ENCODE peak calls at places on chromosomes 12 and 14, in five cellular contexts. One of them, this sample, is unnamed.

GRCh38 chr12:10960260-10960659 is 21.2 kb upstream of the TAS2R14 start:
- DNase-seq in dorsolateral prefrontal cortex: no peak
- DNase-seq in GM12878: no peak
- DNase-seq in testis: no peak
- DNase-seq in RWPE1: no peak
- DNase-seq in this sample: no peak

GRCh38 chr14:100810861-100811461 is 15.0 kb upstream of the MEG3 start:
- DNase-seq in dorsolateral prefrontal cortex: no peak
- DNase-seq in GM12878: no peak
- DNase-seq in testis: no peak
- DNase-seq in RWPE1: no peak
- DNase-seq in this sample: no peak

GRCh38 chr14:23421594-23421993 is 13.5 kb upstream of the MYH6 start:
- DNase-seq in dorsolateral prefrontal cortex: no peak
- DNase-seq in GM12878: no peak
- DNase-seq in testis: no peak
- DNase-seq in RWPE1: no peak
- DNase-seq in this sample: no peak

GRCh38 chr12:46553266-46553665 is 180.7 kb upstream of the SLC38A2 start:
- DNase-seq in dorsolateral prefrontal cortex: no peak
- DNase-seq in GM12878: no peak
- DNase-seq in testis: no peak
- DNase-seq in RWPE1: no peak
- DNase-seq in this sample: no peak

GRCh38 chr12:56839489-56840442 is 76.6 kb downstream of the HSD17B6 start:
- DNase-seq in dorsolateral prefrontal cortex: no peak
- DNase-seq in GM12878: peak
- DNase-seq in testis: peak
- DNase-seq in RWPE1: peak
- DNase-seq in this sample: peak

GRCh38 chr14:104603623-104604401 is 760 bp downstream of the TMEM179 start:
- DNase-seq in dorsolateral prefrontal cortex: peak
- DNase-seq in GM12878: no peak
- DNase-seq in testis: no peak
- DNase-seq in RWPE1: no peak
- DNase-seq in this sample: no peak

GRCh38 chr12:113903381-113903863 is 62.7 kb downstream of the RBM19 start:
- DNase-seq in dorsolateral prefrontal cortex: no peak
- DNase-seq in GM12878: peak
- DNase-seq in testis: no peak
- DNase-seq in RWPE1: no peak
- DNase-seq in this sample: no peak

GRCh38 chr12:1841606-1842182 is 21.3 kb downstream of the LRTM2 start:
- DNase-seq in dorsolateral prefrontal cortex: no peak
- DNase-seq in GM12878: no peak
- DNase-seq in testis: no peak
- DNase-seq in RWPE1: no peak
- DNase-seq in this sample: no peak

GRCh38 chr14:34619399-34619920 is 10.5 kb downstream of the SNX6 start:
- DNase-seq in dorsolateral prefrontal cortex: no peak
- DNase-seq in GM12878: no peak
- DNase-seq in testis: no peak
- DNase-seq in RWPE1: no peak
- DNase-seq in this sample: no peak

GRCh38 chr12:53428741-53429140 is 5.1 kb downstream of the AMHR2 start:
- DNase-seq in dorsolateral prefrontal cortex: no peak
- DNase-seq in GM12878: no peak
- DNase-seq in testis: no peak
- DNase-seq in RWPE1: no peak
- DNase-seq in this sample: no peak

GRCh38 chr12:39831587-39832315 is 212.1 kb upstream of the ABCD2 start:
- DNase-seq in dorsolateral prefrontal cortex: no peak
- DNase-seq in GM12878: no peak
- DNase-seq in testis: no peak
- DNase-seq in RWPE1: no peak
- DNase-seq in this sample: no peak

GRCh38 chr12:82817368-82817767 is 130.7 kb downstream of the TMTC2 start:
- DNase-seq in dorsolateral prefrontal cortex: no peak
- DNase-seq in GM12878: no peak
- DNase-seq in testis: no peak
- DNase-seq in RWPE1: no peak
- DNase-seq in this sample: no peak

GRCh38 chr12:9347328-9348127 is 139.3 kb upstream of the PZP start:
- DNase-seq in dorsolateral prefrontal cortex: no peak
- DNase-seq in GM12878: no peak
- DNase-seq in testis: no peak
- DNase-seq in RWPE1: peak
- DNase-seq in this sample: no peak

GRCh38 chr12:132300789-132301722 is 28.3 kb downstream of the GALNT9 start:
- DNase-seq in dorsolateral prefrontal cortex: peak
- DNase-seq in GM12878: no peak
- DNase-seq in testis: no peak
- DNase-seq in RWPE1: no peak
- DNase-seq in this sample: no peak

GRCh38 chr14:74478996-74479635 is 14.0 kb downstream of the NPC2 start:
- DNase-seq in dorsolateral prefrontal cortex: no peak
- DNase-seq in GM12878: no peak
- DNase-seq in testis: no peak
- DNase-seq in RWPE1: no peak
- DNase-seq in this sample: no peak

GRCh38 chr12:88985011-88985410 is 367.3 kb downstream of the DUSP6 start:
- DNase-seq in dorsolateral prefrontal cortex: no peak
- DNase-seq in GM12878: no peak
- DNase-seq in testis: no peak
- DNase-seq in RWPE1: no peak
- DNase-seq in this sample: no peak

GRCh38 chr14:25108959-25109358 is 59.0 kb upstream of the STXBP6 start:
- DNase-seq in dorsolateral prefrontal cortex: no peak
- DNase-seq in GM12878: no peak
- DNase-seq in testis: peak
- DNase-seq in RWPE1: no peak
- DNase-seq in this sample: no peak

GRCh38 chr12:132572801-132573760 is 37.3 kb downstream of the LRCOL1 start:
- DNase-seq in dorsolateral prefrontal cortex: no peak
- DNase-seq in GM12878: no peak
- DNase-seq in testis: peak
- DNase-seq in RWPE1: no peak
- DNase-seq in this sample: no peak

GRCh38 chr12:56206373-56207166 is 15.2 kb downstream of the RNF41 start:
- DNase-seq in dorsolateral prefrontal cortex: no peak
- DNase-seq in GM12878: no peak
- DNase-seq in testis: peak
- DNase-seq in RWPE1: peak
- DNase-seq in this sample: no peak

GRCh38 chr12:62260733-62261683 is 804 bp downstream of the USP15 start:
- DNase-seq in dorsolateral prefrontal cortex: peak
- DNase-seq in GM12878: peak
- DNase-seq in testis: peak
- DNase-seq in RWPE1: peak
- DNase-seq in this sample: peak

GRCh38 chr12:66044731-66045130 is 85.8 kb downstream of the LLPH start:
- DNase-seq in dorsolateral prefrontal cortex: no peak
- DNase-seq in GM12878: no peak
- DNase-seq in testis: no peak
- DNase-seq in RWPE1: peak
- DNase-seq in this sample: no peak

GRCh38 chr12:7667025-7667575 is 1.4 kb upstream of the APOBEC1 start:
- DNase-seq in dorsolateral prefrontal cortex: no peak
- DNase-seq in GM12878: no peak
- DNase-seq in testis: no peak
- DNase-seq in RWPE1: peak
- DNase-seq in this sample: no peak

GRCh38 chr14:52703225-52703624 is 3.8 kb upstream of the PSMC6 start:
- DNase-seq in dorsolateral prefrontal cortex: no peak
- DNase-seq in GM12878: no peak
- DNase-seq in testis: no peak
- DNase-seq in RWPE1: peak
- DNase-seq in this sample: no peak

GRCh38 chr14:61524211-61524806 is 171.0 kb upstream of the HIF1A start:
- DNase-seq in dorsolateral prefrontal cortex: no peak
- DNase-seq in GM12878: no peak
- DNase-seq in testis: no peak
- DNase-seq in RWPE1: no peak
- DNase-seq in this sample: no peak

GRCh38 chr12:6943387-6943718 is 263 bp upstream of the RNU7-1 start:
- DNase-seq in dorsolateral prefrontal cortex: peak
- DNase-seq in GM12878: no peak
- DNase-seq in testis: peak
- DNase-seq in RWPE1: peak
- DNase-seq in this sample: peak

GRCh38 chr12:124709722-124710656 is 142.6 kb upstream of the NCOR2 start:
- DNase-seq in dorsolateral prefrontal cortex: no peak
- DNase-seq in GM12878: no peak
- DNase-seq in testis: no peak
- DNase-seq in RWPE1: no peak
- DNase-seq in this sample: no peak

GRCh38 chr14:65156568-65157366 is 54.5 kb upstream of the MAX start:
- DNase-seq in dorsolateral prefrontal cortex: no peak
- DNase-seq in GM12878: peak
- DNase-seq in testis: peak
- DNase-seq in RWPE1: no peak
- DNase-seq in this sample: no peak

GRCh38 chr12:85775071-85775470 is 61.1 kb downstream of the RASSF9 start:
- DNase-seq in dorsolateral prefrontal cortex: no peak
- DNase-seq in GM12878: no peak
- DNase-seq in testis: no peak
- DNase-seq in RWPE1: no peak
- DNase-seq in this sample: no peak

GRCh38 chr12:14695685-14696084 is 714 bp downstream of the GUCY2C start:
- DNase-seq in dorsolateral prefrontal cortex: no peak
- DNase-seq in GM12878: no peak
- DNase-seq in testis: no peak
- DNase-seq in RWPE1: no peak
- DNase-seq in this sample: no peak

GRCh38 chr12:49777341-49777740 is 36.0 kb downstream of the TMBIM6 start:
- DNase-seq in dorsolateral prefrontal cortex: no peak
- DNase-seq in GM12878: no peak
- DNase-seq in testis: no peak
- DNase-seq in RWPE1: no peak
- DNase-seq in this sample: no peak

GRCh38 chr14:106802413-106803364 is 1276.3 kb downstream of the TMEM121 start:
- DNase-seq in dorsolateral prefrontal cortex: no peak
- DNase-seq in GM12878: no peak
- DNase-seq in testis: no peak
- DNase-seq in RWPE1: no peak
- DNase-seq in this sample: no peak

GRCh38 chr14:28767851-28768548 is 1.4 kb downstream of the FOXG1 start:
- DNase-seq in dorsolateral prefrontal cortex: peak
- DNase-seq in GM12878: no peak
- DNase-seq in testis: peak
- DNase-seq in RWPE1: no peak
- DNase-seq in this sample: no peak

GRCh38 chr14:68358978-68359861 is 433.6 kb downstream of the ZFP36L1 start:
- DNase-seq in dorsolateral prefrontal cortex: no peak
- DNase-seq in GM12878: no peak
- DNase-seq in testis: no peak
- DNase-seq in RWPE1: no peak
- DNase-seq in this sample: peak

GRCh38 chr12:92905811-92906554 is 23.1 kb downstream of the EEA1 start:
- DNase-seq in dorsolateral prefrontal cortex: no peak
- DNase-seq in GM12878: no peak
- DNase-seq in testis: no peak
- DNase-seq in RWPE1: no peak
- DNase-seq in this sample: no peak

GRCh38 chr14:32417956-32418552 is 89.0 kb downstream of the AKAP6 start:
- DNase-seq in dorsolateral prefrontal cortex: no peak
- DNase-seq in GM12878: no peak
- DNase-seq in testis: peak
- DNase-seq in RWPE1: peak
- DNase-seq in this sample: no peak

GRCh38 chr14:105092124-105092911 is 27.1 kb upstream of the GPR132 start:
- DNase-seq in dorsolateral prefrontal cortex: peak
- DNase-seq in GM12878: no peak
- DNase-seq in testis: no peak
- DNase-seq in RWPE1: peak
- DNase-seq in this sample: no peak

GRCh38 chr12:62631531-62632520 is 165.2 kb downstream of the MON2 start:
- DNase-seq in dorsolateral prefrontal cortex: peak
- DNase-seq in GM12878: no peak
- DNase-seq in testis: peak
- DNase-seq in RWPE1: peak
- DNase-seq in this sample: peak

GRCh38 chr12:116039081-116039480 is 238.4 kb downstream of the MED13L start:
- DNase-seq in dorsolateral prefrontal cortex: no peak
- DNase-seq in GM12878: no peak
- DNase-seq in testis: no peak
- DNase-seq in RWPE1: no peak
- DNase-seq in this sample: no peak

GRCh38 chr12:122080149-122081107 is 1.9 kb downstream of the MLXIP start:
- DNase-seq in dorsolateral prefrontal cortex: no peak
- DNase-seq in GM12878: no peak
- DNase-seq in testis: peak
- DNase-seq in RWPE1: peak
- DNase-seq in this sample: no peak

GRCh38 chr12:122081108-122081696 is 2.6 kb downstream of the MLXIP start:
- DNase-seq in dorsolateral prefrontal cortex: no peak
- DNase-seq in GM12878: no peak
- DNase-seq in testis: no peak
- DNase-seq in RWPE1: peak
- DNase-seq in this sample: no peak

GRCh38 chr12:122078141-122079037 is at the start of gene MLXIP:
- DNase-seq in dorsolateral prefrontal cortex: peak
- DNase-seq in GM12878: no peak
- DNase-seq in testis: peak
- DNase-seq in RWPE1: peak
- DNase-seq in this sample: peak

GRCh38 chr12:122079038-122079531 is 529 bp downstream of the MLXIP start:
- DNase-seq in dorsolateral prefrontal cortex: no peak
- DNase-seq in GM12878: no peak
- DNase-seq in testis: peak
- DNase-seq in RWPE1: no peak
- DNase-seq in this sample: no peak

GRCh38 chr12:122079532-122080081 is 1.1 kb downstream of the MLXIP start:
- DNase-seq in dorsolateral prefrontal cortex: no peak
- DNase-seq in GM12878: no peak
- DNase-seq in testis: no peak
- DNase-seq in RWPE1: no peak
- DNase-seq in this sample: no peak
- H3K27ac ChIP-seq in dorsolateral prefrontal cortex: peak
- H3K27ac ChIP-seq in GM12878: no peak
- H3K27ac ChIP-seq in testis: peak
- H3K27ac ChIP-seq in RWPE1: peak
- H3K27ac ChIP-seq in this sample: peak

GRCh38 chr12:123001467-123001866 is 21.0 kb downstream of the ARL6IP4 start:
- DNase-seq in dorsolateral prefrontal cortex: no peak
- DNase-seq in GM12878: no peak
- DNase-seq in testis: no peak
- DNase-seq in RWPE1: no peak
- DNase-seq in this sample: no peak
- H3K27ac ChIP-seq in dorsolateral prefrontal cortex: no peak
- H3K27ac ChIP-seq in GM12878: no peak
- H3K27ac ChIP-seq in testis: no peak
- H3K27ac ChIP-seq in RWPE1: no peak
- H3K27ac ChIP-seq in this sample: no peak

GRCh38 chr14:102408729-102409128 is 46.0 kb downstream of the TECPR2 start:
- DNase-seq in dorsolateral prefrontal cortex: no peak
- DNase-seq in GM12878: no peak
- DNase-seq in testis: no peak
- DNase-seq in RWPE1: no peak
- DNase-seq in this sample: no peak
- H3K27ac ChIP-seq in dorsolateral prefrontal cortex: peak
- H3K27ac ChIP-seq in GM12878: no peak
- H3K27ac ChIP-seq in testis: no peak
- H3K27ac ChIP-seq in RWPE1: no peak
- H3K27ac ChIP-seq in this sample: peak

GRCh38 chr12:68319988-68320623 is 12.1 kb downstream of the MDM1 start:
- DNase-seq in dorsolateral prefrontal cortex: no peak
- DNase-seq in GM12878: no peak
- DNase-seq in testis: peak
- DNase-seq in RWPE1: no peak
- DNase-seq in this sample: no peak
- H3K27ac ChIP-seq in dorsolateral prefrontal cortex: no peak
- H3K27ac ChIP-seq in GM12878: no peak
- H3K27ac ChIP-seq in testis: peak
- H3K27ac ChIP-seq in RWPE1: no peak
- H3K27ac ChIP-seq in this sample: peak

This sample was measured in substantia nigra.